ENCODE peak calls at places on chromosome 7, in six cellular contexts. E is left cardiac atrium, D is IMR-90, P is dorsolateral prefrontal cortex, K is skeletal muscle cell, S is astrocyte of the spinal cord. O is an unnamed sample.

GRCh38 chr7:50285259-50285658 is 19.3 kb upstream of the IKZF1 start:
- DNase-seq in E (no peak), D (no peak), P (no peak), K (no peak), S (no peak), O (no peak)

GRCh38 chr7:27137603-27138410 is 5.7 kb downstream of the HOXA5 start:
- DNase-seq in E (no peak), D (peak), P (no peak), K (no peak), S (peak), O (no peak)

GRCh38 chr7:18976715-18977466 is 140.5 kb downstream of the TWIST1 start:
- DNase-seq in E (no peak), D (no peak), P (no peak), K (no peak), S (no peak), O (no peak)

GRCh38 chr7:106420210-106420609 is 135.4 kb upstream of the NAMPT start:
- DNase-seq in E (no peak), D (no peak), P (no peak), K (no peak), S (no peak), O (no peak)

GRCh38 chr7:127525866-127526456 is 59.4 kb downstream of the GCC1 start:
- DNase-seq in E (no peak), D (no peak), P (no peak), K (no peak), S (no peak), O (no peak)

GRCh38 chr7:142811154-142811737 is 40.5 kb downstream of the PRSS2 start:
- DNase-seq in E (no peak), D (peak), P (no peak), K (no peak), S (peak), O (peak)

GRCh38 chr7:82388138-82388537 is 55.4 kb downstream of the CACNA2D1 start:
- DNase-seq in E (no peak), D (no peak), P (no peak), K (no peak), S (no peak), O (no peak)

GRCh38 chr7:28348631-28349030 is 63.7 kb upstream of the CREB5 start:
- DNase-seq in E (no peak), D (no peak), P (no peak), K (peak), S (no peak), O (no peak)

GRCh38 chr7:105932835-105933477 is 30.1 kb upstream of the CDHR3 start:
- DNase-seq in E (peak), D (peak), P (no peak), K (peak), S (peak), O (peak)

GRCh38 chr7:98212532-98213041 is 1.3 kb downstream of the BHLHA15 start:
- DNase-seq in E (no peak), D (no peak), P (peak), K (no peak), S (no peak), O (no peak)

GRCh38 chr7:99729501-99730261 is 5.3 kb downstream of the CYP3A7 start:
- DNase-seq in E (no peak), D (no peak), P (no peak), K (peak), S (no peak), O (no peak)

GRCh38 chr7:18497800-18498199 is 2.3 kb downstream of the HDAC9 start:
- DNase-seq in E (no peak), D (no peak), P (no peak), K (no peak), S (no peak), O (no peak)

GRCh38 chr7:55066479-55066878 is 47.7 kb downstream of the EGFR start:
- DNase-seq in E (no peak), D (no peak), P (no peak), K (no peak), S (peak), O (peak)

GRCh38 chr7:90119178-90119971 is 34.9 kb upstream of the STEAP1 start:
- DNase-seq in E (peak), D (peak), P (peak), K (no peak), S (peak), O (peak)

GRCh38 chr7:2037805-2038635 is 194.7 kb downstream of the MAD1L1 start:
- DNase-seq in E (peak), D (peak), P (no peak), K (no peak), S (peak), O (peak)

GRCh38 chr7:81430761-81431160 is 339.1 kb downstream of the HGF start:
- DNase-seq in E (no peak), D (no peak), P (no peak), K (no peak), S (no peak), O (no peak)

GRCh38 chr7:26346611-26347200 is 55.0 kb downstream of the SNX10 start:
- DNase-seq in E (no peak), D (peak), P (peak), K (no peak), S (no peak), O (peak)

GRCh38 chr7:152054377-152055230 is 29.1 kb downstream of the GALNT11 start:
- DNase-seq in E (peak), D (peak), P (peak), K (peak), S (peak), O (peak)

GRCh38 chr7:105270117-105270516 is 118.6 kb downstream of the SRPK2 start:
- DNase-seq in E (no peak), D (no peak), P (no peak), K (no peak), S (no peak), O (no peak)

GRCh38 chr7:29410981-29411380 is 152.7 kb upstream of the PRR15 start:
- DNase-seq in E (no peak), D (no peak), P (no peak), K (no peak), S (no peak), O (no peak)

GRCh38 chr7:1857487-1858425 is 187.7 kb downstream of the ELFN1 start:
- DNase-seq in E (peak), D (no peak), P (no peak), K (no peak), S (no peak), O (no peak)

GRCh38 chr7:99996755-99997544 is 18.4 kb upstream of the ZKSCAN1 start:
- DNase-seq in E (no peak), D (no peak), P (no peak), K (no peak), S (no peak), O (no peak)

GRCh38 chr7:2012981-2013380 is 219.8 kb downstream of the MAD1L1 start:
- DNase-seq in E (peak), D (peak), P (no peak), K (no peak), S (peak), O (peak)

GRCh38 chr7:101681170-101682007 is 52.3 kb upstream of the MYL10 start:
- DNase-seq in E (peak), D (peak), P (peak), K (peak), S (peak), O (peak)

O was measured in fibroblast of lung.